ENCODE peak calls at places on chromosomes 3 and 15, in five cellular contexts. One of them, this sample, is unnamed.

GRCh38 chr15:27820722-27821121 is 278.4 kb downstream of the OCA2 start:
- DNase-seq in HFF-Myc: no peak
- DNase-seq in fibroblast of mammary gland: no peak
- DNase-seq in HepG2: no peak
- DNase-seq in heart right ventricle: no peak
- DNase-seq in this sample: no peak

GRCh38 chr15:77695548-77695947 is 62.8 kb upstream of the LINGO1 start:
- DNase-seq in HFF-Myc: no peak
- DNase-seq in fibroblast of mammary gland: no peak
- DNase-seq in HepG2: no peak
- DNase-seq in heart right ventricle: no peak
- DNase-seq in this sample: no peak

GRCh38 chr3:167304077-167304476 is 76.0 kb downstream of the ZBBX start:
- DNase-seq in HFF-Myc: no peak
- DNase-seq in fibroblast of mammary gland: peak
- DNase-seq in HepG2: peak
- DNase-seq in heart right ventricle: peak
- DNase-seq in this sample: no peak

GRCh38 chr15:89492111-89492641 is 4.2 kb downstream of the RHCG start:
- DNase-seq in HFF-Myc: no peak
- DNase-seq in fibroblast of mammary gland: no peak
- DNase-seq in HepG2: no peak
- DNase-seq in heart right ventricle: no peak
- DNase-seq in this sample: no peak

GRCh38 chr15:82139823-82140268 is 94.0 kb upstream of the MEX3B start:
- DNase-seq in HFF-Myc: no peak
- DNase-seq in fibroblast of mammary gland: peak
- DNase-seq in HepG2: peak
- DNase-seq in heart right ventricle: no peak
- DNase-seq in this sample: no peak

GRCh38 chr15:49467782-49468181 is 44.7 kb downstream of the FGF7 start:
- DNase-seq in HFF-Myc: no peak
- DNase-seq in fibroblast of mammary gland: no peak
- DNase-seq in HepG2: no peak
- DNase-seq in heart right ventricle: no peak
- DNase-seq in this sample: no peak

GRCh38 chr15:85296615-85297402 is 83.6 kb upstream of the AKAP13 start:
- DNase-seq in HFF-Myc: peak
- DNase-seq in fibroblast of mammary gland: peak
- DNase-seq in HepG2: peak
- DNase-seq in heart right ventricle: peak
- DNase-seq in this sample: peak

GRCh38 chr3:187041362-187042061 is 97.8 kb downstream of the RPL39L start:
- DNase-seq in HFF-Myc: no peak
- DNase-seq in fibroblast of mammary gland: no peak
- DNase-seq in HepG2: peak
- DNase-seq in heart right ventricle: no peak
- DNase-seq in this sample: no peak

GRCh38 chr3:115581347-115582135 is 41.8 kb upstream of the GAP43 start:
- DNase-seq in HFF-Myc: no peak
- DNase-seq in fibroblast of mammary gland: peak
- DNase-seq in HepG2: no peak
- DNase-seq in heart right ventricle: no peak
- DNase-seq in this sample: no peak

GRCh38 chr3:122247825-122248185 is 64.3 kb downstream of the CASR start:
- DNase-seq in HFF-Myc: no peak
- DNase-seq in fibroblast of mammary gland: peak
- DNase-seq in HepG2: no peak
- DNase-seq in heart right ventricle: no peak
- DNase-seq in this sample: no peak

GRCh38 chr3:139329364-139329850 is 14.4 kb upstream of the MRPS22 start:
- DNase-seq in HFF-Myc: peak
- DNase-seq in fibroblast of mammary gland: peak
- DNase-seq in HepG2: peak
- DNase-seq in heart right ventricle: peak
- DNase-seq in this sample: peak

GRCh38 chr3:186138272-186138981 is 29.5 kb upstream of the ETV5 start:
- DNase-seq in HFF-Myc: no peak
- DNase-seq in fibroblast of mammary gland: no peak
- DNase-seq in HepG2: peak
- DNase-seq in heart right ventricle: peak
- DNase-seq in this sample: no peak

GRCh38 chr3:69671082-69671952 is 67.9 kb upstream of the MITF start:
- DNase-seq in HFF-Myc: peak
- DNase-seq in fibroblast of mammary gland: peak
- DNase-seq in HepG2: peak
- DNase-seq in heart right ventricle: peak
- DNase-seq in this sample: peak

GRCh38 chr15:73564255-73564654 is 68.9 kb downstream of the NPTN start:
- DNase-seq in HFF-Myc: peak
- DNase-seq in fibroblast of mammary gland: peak
- DNase-seq in HepG2: no peak
- DNase-seq in heart right ventricle: no peak
- DNase-seq in this sample: peak

GRCh38 chr15:67062365-67062985 is 2.9 kb upstream of the SMAD3 start:
- DNase-seq in HFF-Myc: no peak
- DNase-seq in fibroblast of mammary gland: no peak
- DNase-seq in HepG2: peak
- DNase-seq in heart right ventricle: no peak
- DNase-seq in this sample: no peak

GRCh38 chr15:63752075-63752684 is 81.6 kb downstream of the HERC1 start:
- DNase-seq in HFF-Myc: peak
- DNase-seq in fibroblast of mammary gland: peak
- DNase-seq in HepG2: peak
- DNase-seq in heart right ventricle: peak
- DNase-seq in this sample: peak

GRCh38 chr3:142943870-142944269 is 19.6 kb downstream of the PAQR9 start:
- DNase-seq in HFF-Myc: no peak
- DNase-seq in fibroblast of mammary gland: no peak
- DNase-seq in HepG2: no peak
- DNase-seq in heart right ventricle: no peak
- DNase-seq in this sample: no peak

GRCh38 chr3:112004187-112004586 is 5.5 kb downstream of the TAGLN3 start:
- DNase-seq in HFF-Myc: no peak
- DNase-seq in fibroblast of mammary gland: no peak
- DNase-seq in HepG2: no peak
- DNase-seq in heart right ventricle: no peak
- DNase-seq in this sample: no peak

GRCh38 chr3:64163019-64163754 is 62.1 kb downstream of the PRICKLE2 start:
- DNase-seq in HFF-Myc: no peak
- DNase-seq in fibroblast of mammary gland: no peak
- DNase-seq in HepG2: no peak
- DNase-seq in heart right ventricle: no peak
- DNase-seq in this sample: no peak

GRCh38 chr3:43817825-43818224 is 127.1 kb downstream of the ABHD5 start:
- DNase-seq in HFF-Myc: no peak
- DNase-seq in fibroblast of mammary gland: no peak
- DNase-seq in HepG2: no peak
- DNase-seq in heart right ventricle: no peak
- DNase-seq in this sample: no peak

GRCh38 chr3:182986021-182986420 is 5.7 kb upstream of the DCUN1D1 start:
- DNase-seq in HFF-Myc: no peak
- DNase-seq in fibroblast of mammary gland: no peak
- DNase-seq in HepG2: no peak
- DNase-seq in heart right ventricle: no peak
- DNase-seq in this sample: no peak

GRCh38 chr3:109804697-109805096 is 467.4 kb upstream of the DPPA4 start:
- DNase-seq in HFF-Myc: no peak
- DNase-seq in fibroblast of mammary gland: no peak
- DNase-seq in HepG2: no peak
- DNase-seq in heart right ventricle: no peak
- DNase-seq in this sample: no peak

GRCh38 chr15:29656636-29657475 is 165.4 kb downstream of the TJP1 start:
- DNase-seq in HFF-Myc: no peak
- DNase-seq in fibroblast of mammary gland: no peak
- DNase-seq in HepG2: no peak
- DNase-seq in heart right ventricle: no peak
- DNase-seq in this sample: no peak
- H3K4me3 ChIP-seq in HFF-Myc: no peak
- H3K4me3 ChIP-seq in fibroblast of mammary gland: no peak
- H3K4me3 ChIP-seq in HepG2: no peak
- H3K4me3 ChIP-seq in heart right ventricle: no peak
- H3K4me3 ChIP-seq in this sample: no peak

DNA sequence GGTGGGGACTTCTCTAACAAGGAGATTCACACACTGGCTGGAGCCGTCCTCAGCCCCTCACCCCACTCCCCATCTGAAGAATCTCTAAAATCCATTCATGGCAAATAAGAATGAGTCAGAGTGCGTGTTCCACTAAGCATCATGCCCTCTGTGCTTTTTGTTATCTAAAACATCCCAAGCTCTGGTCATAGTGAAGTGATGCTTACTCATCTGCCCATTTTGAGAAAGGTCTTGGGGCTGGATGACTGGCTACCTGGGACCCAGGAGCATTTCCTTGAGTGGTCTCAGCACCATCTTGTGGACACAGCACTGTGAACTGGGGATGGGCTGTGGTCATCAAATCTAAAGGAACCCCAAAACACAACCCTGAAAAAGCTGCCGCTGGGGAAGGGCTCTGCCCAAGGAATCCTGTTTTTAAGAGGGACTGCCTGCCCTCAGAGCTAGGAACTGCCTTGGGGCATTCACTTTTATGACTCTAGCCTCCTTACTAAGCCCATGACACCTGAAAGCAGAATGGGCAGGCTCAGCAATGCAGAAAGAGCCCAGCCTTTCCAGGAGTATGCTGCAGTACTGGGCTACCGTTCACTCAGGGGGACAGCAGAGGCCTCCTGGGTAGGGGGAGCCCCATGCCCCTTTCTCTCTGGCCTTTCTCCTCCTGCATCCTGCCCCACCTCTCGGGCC is 53.5 kb downstream of the ZBTB38 start:
- DNase-seq in HFF-Myc: no peak
- DNase-seq in fibroblast of mammary gland: peak
- DNase-seq in HepG2: no peak
- DNase-seq in heart right ventricle: no peak
- DNase-seq in this sample: no peak
- TF ChIP-seq CTCF in HFF-Myc: no peak
- TF ChIP-seq CTCF in fibroblast of mammary gland: no peak
- TF ChIP-seq CTCF in HepG2: no peak
- TF ChIP-seq CTCF in heart right ventricle: no peak
- TF ChIP-seq CTCF in this sample: no peak

DNA sequence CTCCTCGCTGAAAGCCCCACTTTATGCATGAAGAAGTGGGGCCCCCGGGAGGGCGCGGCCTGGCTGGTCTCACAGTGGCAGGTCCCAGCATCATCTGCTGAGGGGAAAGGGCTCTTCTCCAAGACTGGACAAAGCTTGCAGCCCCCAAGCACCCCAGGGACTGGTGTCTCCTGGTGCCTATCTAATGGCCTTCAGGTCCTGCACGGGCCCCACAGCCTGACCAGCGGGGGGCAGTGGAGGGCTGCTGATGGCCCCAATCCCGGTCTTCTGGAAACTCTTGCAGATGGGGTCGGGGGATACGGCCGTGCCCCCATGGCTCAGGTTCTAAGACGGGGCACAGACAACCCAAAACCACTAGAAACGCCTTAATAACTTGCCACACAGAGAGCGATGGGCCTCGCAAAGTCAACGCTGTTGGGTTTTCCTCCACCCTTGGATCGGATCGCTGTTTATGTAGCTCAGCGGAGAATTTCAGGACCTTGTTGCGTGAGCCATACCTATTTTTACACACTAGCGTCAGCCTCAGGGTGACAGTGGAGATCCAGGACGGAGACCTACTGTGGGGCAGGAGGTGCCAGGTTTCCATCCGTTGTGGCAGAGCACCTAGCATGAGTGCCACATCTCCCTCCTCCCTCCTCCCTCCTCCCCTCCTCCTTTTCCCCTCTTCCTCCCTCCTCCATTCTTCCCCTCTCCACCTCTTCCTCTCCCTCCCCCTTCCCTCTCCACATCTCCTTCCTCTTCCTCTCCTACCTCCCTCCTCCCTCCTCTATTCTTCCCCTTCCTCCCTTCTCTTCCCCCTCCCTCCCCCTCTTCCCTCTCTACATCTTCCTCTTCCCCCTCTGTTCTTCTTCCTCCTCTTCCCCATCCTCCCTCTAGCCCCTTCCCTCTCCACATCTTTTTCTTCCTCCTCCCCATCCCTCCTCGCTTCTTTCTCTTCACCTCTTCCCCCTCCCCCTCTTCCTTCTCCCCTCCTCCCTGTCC is 79.3 kb upstream of the ALDH1L1 start:
- DNase-seq in HFF-Myc: no peak
- DNase-seq in fibroblast of mammary gland: peak
- DNase-seq in HepG2: peak
- DNase-seq in heart right ventricle: peak
- DNase-seq in this sample: no peak
- H3K4me3 ChIP-seq in HFF-Myc: no peak
- H3K4me3 ChIP-seq in fibroblast of mammary gland: no peak
- H3K4me3 ChIP-seq in HepG2: no peak
- H3K4me3 ChIP-seq in heart right ventricle: no peak
- H3K4me3 ChIP-seq in this sample: no peak

GRCh38 chr15:71125831-71126453 is 10.7 kb downstream of the THSD4 start:
- DNase-seq in HFF-Myc: no peak
- DNase-seq in fibroblast of mammary gland: no peak
- DNase-seq in HepG2: peak
- DNase-seq in heart right ventricle: no peak
- DNase-seq in this sample: no peak
- TF ChIP-seq CTCF in HFF-Myc: peak
- TF ChIP-seq CTCF in fibroblast of mammary gland: peak
- TF ChIP-seq CTCF in HepG2: peak
- TF ChIP-seq CTCF in heart right ventricle: peak
- TF ChIP-seq CTCF in this sample: peak

This sample was measured in astrocyte of the cerebellum.